ENCODE peak calls at places on chromosomes 7 and 10, in seven cellular contexts. One of them, this sample, is unnamed.

GRCh38 chr7:147492621-147493020 is 1097.9 kb upstream of the C7orf33 start:
- DNase-seq in kidney: no peak
- DNase-seq in heart right ventricle: no peak
- DNase-seq in HCT116: no peak
- DNase-seq in fibroblast of pulmonary artery: no peak
- DNase-seq in cardiac muscle cell: no peak
- DNase-seq in brain microvascular endothelial cell: peak
- DNase-seq in this sample: no peak

GRCh38 chr10:9234191-9234590 is 1179.7 kb downstream of the GATA3 start:
- DNase-seq in HCT116: no peak
- DNase-seq in heart right ventricle: no peak
- DNase-seq in fibroblast of pulmonary artery: no peak
- DNase-seq in cardiac muscle cell: no peak
- DNase-seq in brain microvascular endothelial cell: no peak
- DNase-seq in kidney: no peak
- DNase-seq in this sample: no peak

GRCh38 chr7:55063633-55064032 is 44.8 kb downstream of the EGFR start:
- DNase-seq in HCT116: no peak
- DNase-seq in cardiac muscle cell: no peak
- DNase-seq in fibroblast of pulmonary artery: no peak
- DNase-seq in heart right ventricle: no peak
- DNase-seq in kidney: no peak
- DNase-seq in brain microvascular endothelial cell: peak
- DNase-seq in this sample: no peak

GRCh38 chr10:17747883-17748550 is 4.0 kb upstream of the TMEM236 start:
- DNase-seq in fibroblast of pulmonary artery: peak
- DNase-seq in kidney: no peak
- DNase-seq in heart right ventricle: no peak
- DNase-seq in cardiac muscle cell: no peak
- DNase-seq in HCT116: no peak
- DNase-seq in brain microvascular endothelial cell: no peak
- DNase-seq in this sample: no peak

GRCh38 chr10:104291439-104291951 is 22.5 kb downstream of the GSTO2 start:
- DNase-seq in heart right ventricle: peak
- DNase-seq in kidney: peak
- DNase-seq in fibroblast of pulmonary artery: peak
- DNase-seq in HCT116: peak
- DNase-seq in cardiac muscle cell: peak
- DNase-seq in brain microvascular endothelial cell: peak
- DNase-seq in this sample: peak

GRCh38 chr7:131074585-131074984 is 253.1 kb upstream of the MKLN1 start:
- DNase-seq in cardiac muscle cell: no peak
- DNase-seq in HCT116: no peak
- DNase-seq in heart right ventricle: no peak
- DNase-seq in fibroblast of pulmonary artery: no peak
- DNase-seq in brain microvascular endothelial cell: no peak
- DNase-seq in kidney: no peak
- DNase-seq in this sample: no peak

GRCh38 chr10:49309691-49310371 is 10.9 kb downstream of the C10orf71 start:
- DNase-seq in HCT116: no peak
- DNase-seq in cardiac muscle cell: no peak
- DNase-seq in heart right ventricle: no peak
- DNase-seq in kidney: no peak
- DNase-seq in brain microvascular endothelial cell: no peak
- DNase-seq in fibroblast of pulmonary artery: no peak
- DNase-seq in this sample: no peak

GRCh38 chr7:157757211-157757610 is 420.4 kb downstream of the DNAJB6 start:
- DNase-seq in HCT116: no peak
- DNase-seq in heart right ventricle: no peak
- DNase-seq in cardiac muscle cell: no peak
- DNase-seq in brain microvascular endothelial cell: no peak
- DNase-seq in kidney: peak
- DNase-seq in fibroblast of pulmonary artery: no peak
- DNase-seq in this sample: no peak

GRCh38 chr7:7521259-7521658 is 14.4 kb downstream of the COL28A1 start:
- DNase-seq in kidney: no peak
- DNase-seq in cardiac muscle cell: no peak
- DNase-seq in heart right ventricle: no peak
- DNase-seq in HCT116: no peak
- DNase-seq in fibroblast of pulmonary artery: no peak
- DNase-seq in brain microvascular endothelial cell: peak
- DNase-seq in this sample: peak

GRCh38 chr10:100654835-100655759 is 90.3 kb upstream of the PAX2 start:
- DNase-seq in kidney: peak
- DNase-seq in HCT116: no peak
- DNase-seq in heart right ventricle: no peak
- DNase-seq in cardiac muscle cell: peak
- DNase-seq in fibroblast of pulmonary artery: no peak
- DNase-seq in brain microvascular endothelial cell: no peak
- DNase-seq in this sample: no peak

DNA sequence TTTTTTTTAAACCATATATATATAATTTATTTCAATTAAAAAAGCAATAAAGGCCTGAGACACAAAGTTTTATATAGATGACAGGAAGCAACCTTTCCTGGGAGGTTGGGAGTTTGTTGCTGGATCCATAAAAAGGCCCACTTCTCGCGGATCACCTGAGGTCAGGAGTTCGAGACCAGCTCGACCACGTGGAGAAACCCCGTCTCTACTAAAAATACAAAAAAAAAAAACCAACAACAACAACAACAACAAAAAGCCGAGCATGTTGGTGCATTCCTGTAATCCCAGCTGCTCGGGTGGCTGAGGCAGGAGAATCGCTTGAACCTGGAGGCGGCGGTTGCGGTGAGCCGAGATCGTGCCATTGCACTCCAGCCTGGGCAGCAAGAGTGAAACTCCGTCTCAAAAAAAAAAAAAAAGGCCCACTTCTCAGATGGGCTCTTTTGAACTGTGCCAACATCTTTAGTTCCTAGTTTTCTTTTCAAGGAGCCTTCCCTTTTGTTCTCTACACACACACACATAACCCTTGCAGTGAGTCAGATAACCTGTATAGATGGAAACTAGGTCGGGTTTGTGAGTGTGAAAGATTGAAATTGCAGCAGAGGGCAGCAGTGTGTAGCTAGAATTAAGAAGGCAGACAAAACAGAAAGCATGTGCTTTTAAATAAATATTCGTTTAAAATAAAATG is 1.2 kb upstream of the SMNDC1 start:
- DNase-seq in kidney: no peak
- DNase-seq in brain microvascular endothelial cell: peak
- DNase-seq in heart right ventricle: peak
- DNase-seq in cardiac muscle cell: peak
- DNase-seq in fibroblast of pulmonary artery: peak
- DNase-seq in HCT116: peak
- DNase-seq in this sample: no peak
- TF ChIP-seq CTCF in kidney: peak
- TF ChIP-seq CTCF in brain microvascular endothelial cell: peak
- TF ChIP-seq CTCF in heart right ventricle: peak
- TF ChIP-seq CTCF in cardiac muscle cell: peak
- TF ChIP-seq CTCF in fibroblast of pulmonary artery: peak
- TF ChIP-seq CTCF in HCT116: peak
- TF ChIP-seq CTCF in this sample: peak

DNA sequence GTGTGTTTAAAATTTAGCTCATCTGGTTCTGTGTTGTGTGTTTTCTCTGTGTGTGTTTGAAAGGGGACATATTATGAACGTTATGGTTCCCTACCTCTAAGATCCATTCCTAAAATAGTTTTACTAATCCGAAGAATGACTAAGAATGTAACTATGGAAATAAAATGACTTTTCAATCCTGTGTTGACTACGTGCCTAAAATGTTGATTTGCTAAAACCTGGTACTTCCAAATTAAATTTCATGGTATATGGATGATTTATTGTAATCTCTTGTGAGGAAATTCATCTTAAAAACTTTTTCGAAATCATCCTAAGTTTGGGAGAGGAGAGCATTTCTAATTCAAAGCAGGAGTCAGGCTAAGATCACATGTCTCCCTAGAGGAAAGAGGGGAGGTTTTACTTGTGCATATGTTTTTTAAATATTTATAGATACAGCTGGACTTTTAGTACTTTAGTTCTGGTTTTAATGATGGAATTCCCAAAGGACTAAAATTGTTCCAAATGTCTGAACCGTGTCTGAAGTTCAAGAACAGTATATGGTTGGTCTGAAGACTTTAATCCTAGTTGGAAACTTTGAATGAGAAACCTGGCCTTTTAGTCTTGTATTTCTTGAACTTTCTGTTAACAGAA is 483.9 kb downstream of the AUTS2 start:
- DNase-seq in HCT116: no peak
- DNase-seq in fibroblast of pulmonary artery: no peak
- DNase-seq in brain microvascular endothelial cell: no peak
- DNase-seq in cardiac muscle cell: no peak
- DNase-seq in kidney: no peak
- DNase-seq in heart right ventricle: no peak
- DNase-seq in this sample: no peak
- TF ChIP-seq CTCF in HCT116: no peak
- TF ChIP-seq CTCF in fibroblast of pulmonary artery: no peak
- TF ChIP-seq CTCF in brain microvascular endothelial cell: no peak
- TF ChIP-seq CTCF in cardiac muscle cell: no peak
- TF ChIP-seq CTCF in kidney: no peak
- TF ChIP-seq CTCF in heart right ventricle: no peak
- TF ChIP-seq CTCF in this sample: no peak

GRCh38 chr7:142632291-142633134 is 116.8 kb upstream of the PRSS1 start:
- DNase-seq in kidney: no peak
- DNase-seq in fibroblast of pulmonary artery: peak
- DNase-seq in heart right ventricle: peak
- DNase-seq in cardiac muscle cell: peak
- DNase-seq in brain microvascular endothelial cell: peak
- DNase-seq in HCT116: peak
- DNase-seq in this sample: no peak
- TF ChIP-seq CTCF in kidney: peak
- TF ChIP-seq CTCF in fibroblast of pulmonary artery: peak
- TF ChIP-seq CTCF in heart right ventricle: peak
- TF ChIP-seq CTCF in cardiac muscle cell: peak
- TF ChIP-seq CTCF in brain microvascular endothelial cell: peak
- TF ChIP-seq CTCF in HCT116: peak
- TF ChIP-seq CTCF in this sample: peak

GRCh38 chr7:149811221-149811620 is 27.0 kb upstream of the ZNF862 start:
- DNase-seq in kidney: no peak
- DNase-seq in cardiac muscle cell: no peak
- DNase-seq in brain microvascular endothelial cell: no peak
- DNase-seq in HCT116: no peak
- DNase-seq in fibroblast of pulmonary artery: no peak
- DNase-seq in heart right ventricle: no peak
- DNase-seq in this sample: no peak
- TF ChIP-seq CTCF in kidney: no peak
- TF ChIP-seq CTCF in cardiac muscle cell: peak
- TF ChIP-seq CTCF in brain microvascular endothelial cell: peak
- TF ChIP-seq CTCF in HCT116: peak
- TF ChIP-seq CTCF in fibroblast of pulmonary artery: peak
- TF ChIP-seq CTCF in heart right ventricle: no peak
- TF ChIP-seq CTCF in this sample: no peak

DNA sequence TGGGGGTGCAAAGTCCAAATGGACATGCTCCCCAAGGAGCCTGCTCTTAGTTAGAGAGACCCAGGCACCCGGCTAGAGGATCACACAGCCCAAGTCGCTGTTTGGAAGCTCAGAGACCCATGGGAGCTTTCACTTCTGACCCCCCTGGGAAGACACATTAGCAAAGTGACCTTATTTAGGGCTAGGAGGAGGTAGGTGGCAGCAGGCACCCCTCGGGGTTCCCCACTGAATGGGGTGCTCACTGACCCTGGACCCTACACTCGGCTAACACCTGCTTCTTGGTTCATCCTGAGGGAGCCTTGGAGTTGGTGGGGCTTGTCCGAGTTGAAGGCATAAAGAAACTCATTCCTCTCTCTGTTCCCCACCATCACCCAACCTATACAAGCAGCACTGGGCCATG is 27.1 kb upstream of the HABP2 start:
- DNase-seq in fibroblast of pulmonary artery: no peak
- DNase-seq in brain microvascular endothelial cell: no peak
- DNase-seq in cardiac muscle cell: no peak
- DNase-seq in heart right ventricle: no peak
- DNase-seq in HCT116: no peak
- DNase-seq in kidney: no peak
- DNase-seq in this sample: no peak
- TF ChIP-seq CTCF in fibroblast of pulmonary artery: no peak
- TF ChIP-seq CTCF in brain microvascular endothelial cell: no peak
- TF ChIP-seq CTCF in cardiac muscle cell: no peak
- TF ChIP-seq CTCF in heart right ventricle: no peak
- TF ChIP-seq CTCF in HCT116: no peak
- TF ChIP-seq CTCF in kidney: no peak
- TF ChIP-seq CTCF in this sample: no peak

GRCh38 chr7:48183370-48183743 is 12.1 kb downstream of the ABCA13 start:
- DNase-seq in cardiac muscle cell: no peak
- DNase-seq in kidney: no peak
- DNase-seq in heart right ventricle: no peak
- DNase-seq in fibroblast of pulmonary artery: no peak
- DNase-seq in HCT116: no peak
- DNase-seq in brain microvascular endothelial cell: no peak
- DNase-seq in this sample: no peak

GRCh38 chr7:48192996-48193395 is 21.7 kb downstream of the ABCA13 start:
- DNase-seq in HCT116: no peak
- DNase-seq in cardiac muscle cell: no peak
- DNase-seq in brain microvascular endothelial cell: no peak
- DNase-seq in heart right ventricle: no peak
- DNase-seq in kidney: no peak
- DNase-seq in fibroblast of pulmonary artery: no peak
- DNase-seq in this sample: no peak

GRCh38 chr7:48183965-48184364 is 12.7 kb downstream of the ABCA13 start:
- DNase-seq in kidney: no peak
- DNase-seq in HCT116: no peak
- DNase-seq in brain microvascular endothelial cell: no peak
- DNase-seq in fibroblast of pulmonary artery: no peak
- DNase-seq in heart right ventricle: no peak
- DNase-seq in cardiac muscle cell: no peak
- DNase-seq in this sample: no peak

GRCh38 chr7:48193421-48193820 is 22.2 kb downstream of the ABCA13 start:
- DNase-seq in heart right ventricle: no peak
- DNase-seq in cardiac muscle cell: no peak
- DNase-seq in brain microvascular endothelial cell: no peak
- DNase-seq in HCT116: no peak
- DNase-seq in kidney: no peak
- DNase-seq in fibroblast of pulmonary artery: no peak
- DNase-seq in this sample: no peak

DNA sequence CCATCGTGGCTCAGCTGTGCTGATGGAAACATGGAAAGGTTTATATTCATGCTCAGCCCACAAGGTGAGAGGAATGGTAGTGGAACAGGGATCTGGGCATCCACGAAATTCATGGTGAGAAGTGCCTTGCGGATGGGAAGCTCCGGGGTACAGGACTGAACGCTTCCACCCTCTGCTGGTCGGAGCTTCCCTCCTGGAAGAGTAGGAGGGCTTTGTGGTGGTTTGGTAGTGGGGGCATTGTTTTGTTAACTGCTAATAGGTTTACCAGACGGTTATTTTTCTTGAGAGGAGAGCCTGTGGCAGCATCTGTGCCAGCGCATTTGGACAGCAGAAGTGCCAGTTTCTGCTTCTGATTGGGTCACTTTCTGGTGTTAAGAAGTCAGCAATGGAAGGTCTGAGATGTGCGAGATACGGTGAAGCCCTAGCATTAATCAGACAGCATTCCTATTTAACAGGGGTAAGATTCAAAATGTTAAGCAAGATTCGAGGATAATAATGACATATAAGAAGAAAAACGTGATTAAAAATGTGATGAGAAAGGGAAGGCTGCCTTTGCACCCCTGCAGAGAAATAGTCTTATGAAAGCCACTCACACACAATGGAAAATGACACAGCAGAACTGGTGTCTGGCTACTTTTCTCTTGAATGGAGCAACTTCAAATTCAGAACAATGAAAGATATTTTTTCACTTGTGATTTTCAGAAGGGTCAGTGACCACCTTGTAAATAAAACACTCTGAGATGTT is 17.7 kb downstream of the ABCA13 start:
- DNase-seq in cardiac muscle cell: no peak
- DNase-seq in HCT116: no peak
- DNase-seq in fibroblast of pulmonary artery: no peak
- DNase-seq in brain microvascular endothelial cell: peak
- DNase-seq in heart right ventricle: no peak
- DNase-seq in kidney: peak
- DNase-seq in this sample: no peak
- TF ChIP-seq CTCF in cardiac muscle cell: no peak
- TF ChIP-seq CTCF in HCT116: no peak
- TF ChIP-seq CTCF in fibroblast of pulmonary artery: no peak
- TF ChIP-seq CTCF in brain microvascular endothelial cell: peak
- TF ChIP-seq CTCF in heart right ventricle: no peak
- TF ChIP-seq CTCF in kidney: no peak
- TF ChIP-seq CTCF in this sample: no peak